ENCODE peak calls at places on chromosomes 5 and 9, in four cellular contexts. One of them, this sample, is unnamed.

GRCh38 chr9:89144242-89144641 is 34.4 kb downstream of the SHC3 start:
- DNase-seq in K562: no peak
- DNase-seq in HepG2: no peak
- DNase-seq in GM12878: no peak
- DNase-seq in this sample: no peak

GRCh38 chr5:114101153-114101552 is 260.7 kb upstream of the KCNN2 start:
- DNase-seq in HepG2: peak
- DNase-seq in K562: peak
- DNase-seq in GM12878: no peak
- DNase-seq in this sample: peak

GRCh38 chr5:175700991-175701390 is 43.1 kb downstream of the HRH2 start:
- DNase-seq in K562: peak
- DNase-seq in HepG2: no peak
- DNase-seq in GM12878: no peak
- DNase-seq in this sample: peak

GRCh38 chr5:144087576-144087975 is 82.9 kb downstream of the YIPF5 start:
- DNase-seq in K562: no peak
- DNase-seq in HepG2: no peak
- DNase-seq in GM12878: no peak
- DNase-seq in this sample: no peak

GRCh38 chr9:37988041-37988440 is 81.0 kb downstream of the SHB start:
- DNase-seq in K562: no peak
- DNase-seq in GM12878: no peak
- DNase-seq in HepG2: no peak
- DNase-seq in this sample: no peak

GRCh38 chr5:42583322-42583721 is 160.1 kb downstream of the GHR start:
- DNase-seq in GM12878: peak
- DNase-seq in K562: peak
- DNase-seq in HepG2: peak
- DNase-seq in this sample: peak

GRCh38 chr9:135009051-135009560 is 78.4 kb upstream of the OLFM1 start:
- DNase-seq in HepG2: no peak
- DNase-seq in GM12878: no peak
- DNase-seq in K562: no peak
- DNase-seq in this sample: no peak

GRCh38 chr9:93298498-93299417 is 114.8 kb downstream of the WNK2 start:
- DNase-seq in GM12878: no peak
- DNase-seq in K562: no peak
- DNase-seq in HepG2: peak
- DNase-seq in this sample: peak

GRCh38 chr5:91061946-91062586 is 321.1 kb downstream of the ARRDC3 start:
- DNase-seq in HepG2: no peak
- DNase-seq in GM12878: no peak
- DNase-seq in K562: no peak
- DNase-seq in this sample: no peak

GRCh38 chr5:97543158-97543557 is 360.1 kb upstream of the RIOK2 start:
- DNase-seq in GM12878: no peak
- DNase-seq in HepG2: no peak
- DNase-seq in K562: no peak
- DNase-seq in this sample: no peak

GRCh38 chr9:23537192-23538059 is 288.6 kb downstream of the ELAVL2 start:
- DNase-seq in K562: no peak
- DNase-seq in HepG2: peak
- DNase-seq in GM12878: no peak
- DNase-seq in this sample: no peak

GRCh38 chr9:95434116-95435073 is 82.4 kb downstream of the PTCH1 start:
- DNase-seq in HepG2: peak
- DNase-seq in K562: peak
- DNase-seq in GM12878: no peak
- DNase-seq in this sample: no peak

GRCh38 chr9:77663754-77664153 is 15.6 kb upstream of the GNA14 start:
- DNase-seq in HepG2: no peak
- DNase-seq in K562: no peak
- DNase-seq in GM12878: no peak
- DNase-seq in this sample: no peak

GRCh38 chr5:54742417-54742889 is 224.9 kb downstream of the SNX18 start:
- DNase-seq in K562: peak
- DNase-seq in GM12878: no peak
- DNase-seq in HepG2: no peak
- DNase-seq in this sample: no peak

GRCh38 chr5:123454236-123454911 is 31.2 kb upstream of the CEP120 start:
- DNase-seq in K562: peak
- DNase-seq in GM12878: no peak
- DNase-seq in HepG2: no peak
- DNase-seq in this sample: no peak

GRCh38 chr9:34377402-34377741 is 674 bp upstream of the MYORG start:
- DNase-seq in GM12878: no peak
- DNase-seq in HepG2: no peak
- DNase-seq in K562: peak
- DNase-seq in this sample: peak

GRCh38 chr5:160171656-160172055 is 52.4 kb upstream of the PWWP2A start:
- DNase-seq in GM12878: no peak
- DNase-seq in HepG2: no peak
- DNase-seq in K562: no peak
- DNase-seq in this sample: no peak

DNA sequence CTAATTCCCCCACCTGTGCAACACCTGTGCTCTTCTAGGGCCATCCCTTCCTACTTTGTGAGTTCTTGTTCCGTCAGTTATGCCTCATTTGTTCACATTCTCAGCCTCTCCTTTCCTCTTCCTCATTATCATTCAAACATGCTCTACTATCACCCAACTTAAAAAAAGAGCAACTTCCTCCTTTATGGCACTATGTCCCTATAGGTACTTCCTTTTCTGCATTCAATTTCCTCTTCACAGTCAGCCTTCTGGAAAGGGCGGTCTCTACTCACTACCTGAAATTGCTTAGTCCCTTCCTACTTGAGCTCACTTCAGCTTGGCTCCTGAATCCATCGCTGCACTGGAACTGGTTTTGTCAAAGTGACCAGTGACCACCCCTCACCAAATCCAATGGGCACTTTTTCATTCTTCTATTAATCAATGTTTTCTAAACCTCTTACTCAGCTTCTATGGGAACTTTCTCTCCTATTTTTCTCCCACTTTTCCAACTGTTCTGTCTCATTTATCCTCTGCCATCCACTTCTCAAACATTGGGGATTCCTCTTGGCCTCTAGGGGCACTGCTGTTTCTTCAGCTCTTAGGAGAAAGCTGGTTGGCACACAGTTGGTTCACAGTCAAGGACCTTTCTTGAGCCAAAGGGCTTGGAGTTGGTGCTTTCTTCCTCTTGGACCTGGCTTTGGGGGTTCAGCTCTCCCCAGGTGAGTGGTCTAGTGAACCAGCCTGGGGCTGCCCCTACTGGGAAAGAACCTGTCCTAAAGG is 112.0 kb upstream of the LHFPL2 start:
- DNase-seq in HepG2: peak
- DNase-seq in GM12878: no peak
- DNase-seq in K562: no peak
- DNase-seq in this sample: no peak
- TF ChIP-seq SP1 in HepG2: no peak
- TF ChIP-seq SP1 in GM12878: no peak
- TF ChIP-seq SP1 in K562: no peak
- TF ChIP-seq SP1 in this sample: no peak

DNA sequence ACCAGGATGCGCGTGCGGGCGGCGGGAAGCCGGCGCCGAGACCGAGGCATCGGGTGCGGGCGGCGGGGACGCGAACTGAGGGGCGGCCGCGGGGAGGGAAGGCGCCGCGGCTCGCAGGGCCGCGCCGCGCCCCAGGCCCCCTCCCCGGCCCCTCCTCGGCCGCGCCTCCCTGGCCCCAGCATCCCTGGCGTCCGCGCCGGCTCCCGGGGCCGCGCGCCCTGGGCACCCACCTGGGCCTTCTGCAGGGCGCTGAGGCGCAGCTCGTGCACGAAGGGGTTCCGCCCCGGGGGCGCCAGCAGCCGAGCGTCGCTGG is 324 bp downstream of the LPCAT1 start:
- DNase-seq in K562: peak
- DNase-seq in HepG2: no peak
- DNase-seq in GM12878: no peak
- DNase-seq in this sample: no peak
- TF ChIP-seq BHLHE40 in K562: no peak
- TF ChIP-seq BHLHE40 in HepG2: no peak
- TF ChIP-seq BHLHE40 in GM12878: peak
- TF ChIP-seq BHLHE40 in this sample: no peak

GRCh38 chr9:5113523-5113922 is 71.9 kb downstream of the INSL6 start:
- DNase-seq in K562: no peak
- DNase-seq in GM12878: no peak
- DNase-seq in HepG2: no peak
- DNase-seq in this sample: no peak
- TF ChIP-seq SP1 in K562: no peak
- TF ChIP-seq SP1 in GM12878: no peak
- TF ChIP-seq SP1 in HepG2: no peak
- TF ChIP-seq SP1 in this sample: no peak

GRCh38 chr9:35691325-35691631 is 1.6 kb upstream of the TPM2 start:
- DNase-seq in GM12878: no peak
- DNase-seq in K562: no peak
- DNase-seq in HepG2: no peak
- DNase-seq in this sample: no peak
- TF ChIP-seq BHLHE40 in GM12878: no peak
- TF ChIP-seq BHLHE40 in K562: no peak
- TF ChIP-seq BHLHE40 in HepG2: no peak
- TF ChIP-seq BHLHE40 in this sample: no peak

This sample was measured in HEK293T.